ENCODE peak calls at places on chromosomes 7 and 10, in four cellular contexts. W is GM12878, V is K562, B is HepG2. F is an unnamed sample.

GRCh38 chr7:69256634-69257081 is 341.6 kb upstream of the AUTS2 start:
- DNase-seq in W (no peak), V (no peak), B (no peak), F (no peak)

GRCh38 chr10:59346321-59346720 is 16.0 kb downstream of the FAM13C start:
- DNase-seq in W (no peak), V (no peak), B (no peak), F (no peak)

GRCh38 chr10:37860494-37861190 is 3.2 kb upstream of the ZNF248 start:
- DNase-seq in W (no peak), V (no peak), B (peak), F (no peak)

GRCh38 chr7:113731571-113731970 is 187.2 kb downstream of the PPP1R3A start:
- DNase-seq in W (no peak), V (no peak), B (no peak), F (no peak)

GRCh38 chr7:79528421-79528820 is 75.0 kb upstream of the MAGI2 start:
- DNase-seq in W (no peak), V (no peak), B (no peak), F (no peak)

GRCh38 chr7:155802906-155803417 is 9.3 kb downstream of the SHH start:
- DNase-seq in W (no peak), V (no peak), B (no peak), F (no peak)

GRCh38 chr10:67926956-67927355 is 42.5 kb downstream of the SIRT1 start:
- DNase-seq in W (no peak), V (no peak), B (no peak), F (no peak)

GRCh38 chr10:60032723-60033122 is 126.4 kb upstream of the CCDC6 start:
- DNase-seq in W (peak), V (no peak), B (peak), F (peak)

GRCh38 chr10:27745380-27745718 is 270 bp downstream of the MKX start:
- DNase-seq in W (no peak), V (no peak), B (no peak), F (no peak)

GRCh38 chr7:106309352-106309751 is 24.6 kb upstream of the NAMPT start:
- DNase-seq in W (no peak), V (no peak), B (no peak), F (no peak)

GRCh38 chr7:4302203-4302905 is 379.7 kb upstream of the FOXK1 start:
- DNase-seq in W (no peak), V (no peak), B (no peak), F (no peak)

GRCh38 chr10:124619195-124619594 is 125.0 kb downstream of the FAM53B start:
- DNase-seq in W (no peak), V (no peak), B (no peak), F (no peak)

GRCh38 chr10:38007551-38007950 is 2.9 kb upstream of the ZNF33A start:
- DNase-seq in W (no peak), V (no peak), B (no peak), F (no peak)

GRCh38 chr10:101812606-101813005 is 5.6 kb downstream of the OGA start:
- DNase-seq in W (no peak), V (no peak), B (no peak), F (no peak)

GRCh38 chr10:20839141-20839540 is 58.0 kb downstream of the NEBL start:
- DNase-seq in W (no peak), V (no peak), B (no peak), F (no peak)

GRCh38 chr7:156751319-156751718 is 110.7 kb downstream of the RNF32 start:
- DNase-seq in W (no peak), V (no peak), B (no peak), F (no peak)

GRCh38 chr10:10313099-10313875 is 704.4 kb upstream of the CELF2 start:
- DNase-seq in W (no peak), V (no peak), B (no peak), F (peak)

GRCh38 chr7:106165328-106165727 is 53.2 kb upstream of the SYPL1 start:
- DNase-seq in W (no peak), V (no peak), B (no peak), F (no peak)

GRCh38 chr10:85408388-85408787 is 958.2 kb downstream of the GRID1 start:
- DNase-seq in W (no peak), V (no peak), B (no peak), F (no peak)

GRCh38 chr10:11798862-11799735 is 24.1 kb upstream of the PROSER2 start:
- DNase-seq in W (no peak), V (no peak), B (no peak), F (no peak)

GRCh38 chr10:48400129-48400849 is 93.8 kb downstream of the MAPK8 start:
- DNase-seq in W (no peak), V (no peak), B (no peak), F (no peak)

GRCh38 chr10:921471-922414 is 9.8 kb downstream of the LARP4B start:
- DNase-seq in W (no peak), V (no peak), B (no peak), F (no peak)

GRCh38 chr7:129845972-129846327 is 106.8 kb downstream of the UBE2H start:
- DNase-seq in W (no peak), V (no peak), B (no peak), F (no peak)

GRCh38 chr7:90726623-90727022 is 130.5 kb downstream of the CDK14 start:
- DNase-seq in W (no peak), V (no peak), B (no peak), F (peak)
- TF ChIP-seq FOXK2 in W (no peak), V (no peak), B (no peak), F (no peak)

GRCh38 chr7:121503730-121504129 is 107.6 kb upstream of the FAM3C start:
- DNase-seq in W (no peak), V (no peak), B (no peak), F (no peak)
- TF ChIP-seq FOXK2 in W (no peak), V (no peak), B (no peak), F (no peak)

GRCh38 chr10:109863775-109864174 is 59.5 kb downstream of the XPNPEP1 start:
- DNase-seq in W (no peak), V (no peak), B (no peak), F (no peak)

GRCh38 chr10:109871476-109871875 is 51.8 kb downstream of the XPNPEP1 start:
- DNase-seq in W (no peak), V (no peak), B (no peak), F (no peak)

GRCh38 chr10:109866995-109867635 is 56.2 kb downstream of the XPNPEP1 start:
- DNase-seq in W (no peak), V (no peak), B (no peak), F (no peak)

GRCh38 chr10:109862738-109863137 is 60.6 kb downstream of the XPNPEP1 start:
- DNase-seq in W (no peak), V (no peak), B (no peak), F (no peak)

DNA sequence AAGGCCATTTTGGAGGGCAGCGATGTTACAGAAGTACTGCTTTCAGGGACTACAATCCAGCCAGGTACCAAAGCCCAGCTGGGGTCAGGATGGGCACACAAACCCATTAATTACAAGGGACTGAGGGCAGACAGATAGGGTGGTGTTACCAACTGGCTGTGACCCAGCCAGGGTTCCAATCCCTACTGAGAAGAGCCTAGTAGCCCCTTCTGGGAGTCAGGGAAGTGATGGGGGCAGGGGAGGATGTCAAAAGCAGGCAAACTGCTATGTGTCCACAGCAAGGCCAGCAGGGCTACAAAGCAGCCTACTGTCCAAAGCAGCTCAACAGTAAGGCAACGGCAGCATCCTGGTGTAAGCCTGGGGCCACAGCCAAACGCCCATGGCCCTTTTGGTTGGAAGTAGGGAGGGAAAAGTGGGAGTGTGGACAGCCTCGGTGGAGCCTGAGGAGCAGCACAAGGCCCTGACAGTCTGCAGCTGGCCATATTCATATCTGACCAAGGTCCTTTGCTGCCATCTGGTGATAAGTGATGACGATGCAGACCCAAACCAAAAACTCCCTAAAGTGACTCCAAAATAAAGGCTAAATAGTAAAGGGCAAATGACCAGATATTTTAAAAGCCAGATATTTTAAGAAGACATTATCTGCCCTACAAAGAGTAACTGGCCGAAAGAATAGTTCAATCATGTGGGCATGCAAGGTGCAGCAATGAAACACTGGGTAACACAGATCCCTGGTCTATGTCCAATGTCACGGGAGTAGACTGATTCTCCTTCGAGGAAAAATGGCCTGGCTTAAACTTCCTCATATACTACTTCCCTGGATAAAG is 56.9 kb downstream of the XPNPEP1 start:
- DNase-seq in W (no peak), V (peak), B (no peak), F (peak)
- TF ChIP-seq FOXK2 in W (no peak), V (no peak), B (no peak), F (no peak)

DNA sequence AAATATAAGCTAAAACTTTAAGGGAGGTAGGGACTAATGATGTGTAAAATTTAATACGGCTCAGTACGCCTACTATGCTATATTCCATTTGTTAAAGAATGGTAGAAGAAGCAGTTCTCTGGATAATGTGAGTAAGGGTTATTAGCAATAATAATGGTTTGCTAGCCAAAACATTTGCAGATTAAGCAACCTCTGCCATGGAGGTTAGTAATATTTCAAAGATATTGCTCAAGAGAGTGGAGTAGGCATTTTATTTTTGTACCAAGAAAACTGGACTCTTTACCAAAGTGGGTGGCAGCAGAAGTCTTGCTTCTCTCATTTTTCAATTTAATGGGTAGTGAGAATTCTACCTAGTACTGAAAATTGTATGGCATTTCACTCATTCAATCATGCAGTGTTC is 158.9 kb upstream of the TMEM106B start:
- DNase-seq in W (no peak), V (no peak), B (no peak), F (no peak)
- TF ChIP-seq FOXK2 in W (no peak), V (no peak), B (no peak), F (no peak)

F was measured in HEK293T.